ENCODE peak calls at places on chromosome 14, in ten cellular contexts. X, E, F, K, O, R, J, V, N and Q are unnamed samples.

GRCh38 chr14:88502740-88503139 is 52.1 kb downstream of the PTPN21 start:
- DNase-seq in K (no peak), J (no peak), V (no peak), N (no peak), O (no peak), X (no peak), R (no peak), F (no peak), E (no peak), Q (no peak)

GRCh38 chr14:60905930-60906329 is 74.9 kb downstream of the TRMT5 start:
- DNase-seq in J (no peak), N (no peak), R (no peak), K (no peak), X (no peak), V (peak), F (no peak), E (no peak), O (no peak), Q (no peak)

GRCh38 chr14:62185078-62185477 is 422.9 kb downstream of the SNAPC1 start:
- DNase-seq in E (no peak), V (peak), R (no peak), J (no peak), O (no peak), F (no peak), K (no peak), X (no peak), N (peak), Q (no peak)

GRCh38 chr14:96106891-96107290 is 67.7 kb downstream of the C14orf132 start:
- DNase-seq in J (no peak), N (no peak), E (no peak), F (no peak), R (no peak), V (no peak), O (no peak), X (no peak), K (no peak), Q (no peak)

GRCh38 chr14:59126714-59127436 is 61.6 kb upstream of the DAAM1 start:
- DNase-seq in N (peak), R (no peak), J (no peak), F (peak), E (peak), V (peak), O (peak), K (no peak), X (peak), Q (no peak)

GRCh38 chr14:35978561-35978960 is 152.4 kb downstream of the BRMS1L start:
- DNase-seq in N (no peak), K (no peak), V (no peak), E (no peak), X (no peak), F (no peak), R (no peak), O (no peak), J (no peak), Q (no peak)

GRCh38 chr14:49598182-49598478 is 610 bp upstream of the LRR1 start:
- DNase-seq in K (no peak), J (peak), V (no peak), R (no peak), O (peak), X (no peak), F (no peak), E (no peak), N (no peak), Q (no peak)

GRCh38 chr14:106395460-106396050 is 869.2 kb downstream of the TMEM121 start:
- DNase-seq in O (no peak), K (no peak), X (no peak), R (no peak), J (no peak), V (no peak), E (no peak), N (no peak), F (no peak), Q (no peak)

GRCh38 chr14:65352964-65353530 is 59.5 kb upstream of the FUT8 start:
- DNase-seq in V (peak), X (no peak), J (no peak), F (no peak), R (no peak), E (no peak), O (no peak), K (no peak), N (no peak), Q (no peak)

GRCh38 chr14:66495214-66496098 is 9.3 kb downstream of the CCDC196 start:
- DNase-seq in E (peak), N (peak), X (peak), V (peak), R (no peak), O (peak), F (peak), K (no peak), J (peak), Q (no peak)

GRCh38 chr14:24322672-24323071 is 11.4 kb downstream of the LTB4R start:
- DNase-seq in X (no peak), O (no peak), F (no peak), R (no peak), V (no peak), J (no peak), E (no peak), N (no peak), K (no peak), Q (no peak)

GRCh38 chr14:89926709-89927108 is 27.8 kb downstream of the EFCAB11 start:
- DNase-seq in V (peak), O (no peak), K (no peak), N (peak), F (no peak), R (no peak), E (no peak), J (no peak), X (no peak), Q (no peak)

GRCh38 chr14:31987691-31988090 is 89.4 kb upstream of the ARHGAP5 start:
- DNase-seq in E (no peak), V (no peak), F (no peak), R (no peak), O (no peak), N (no peak), J (no peak), X (no peak), K (no peak), Q (no peak)

GRCh38 chr14:76320486-76320885 is 55.5 kb upstream of the ESRRB start:
- DNase-seq in R (no peak), F (no peak), O (no peak), V (no peak), J (no peak), K (no peak), N (no peak), E (no peak), X (no peak), Q (no peak)